ENCODE peak calls at places on chromosomes 13 and 19, in four cellular contexts. C, G, X and J are unnamed samples.
A peak's percentile ranks its signal among the peaks of the same experiment; 100 is the strongest.

GRCh38 chr13:22092791-22093545 is 422.1 kb downstream of the FGF9 start:
- DNase-seq in C (no peak), G (no peak), X (no peak), J (no peak)

GRCh38 chr19:52896431-52897148 is 845 bp downstream of the ZNF320 start:
- DNase-seq in C (peak; percentile 35), X (no peak), G (peak; percentile 26), J (peak; percentile 20)

GRCh38 chr13:23159205-23159586 is 21.6 kb upstream of the SGCG start:
- DNase-seq in C (no peak), X (no peak), G (peak; percentile 12), J (peak; percentile 33)

GRCh38 chr13:95301135-95301946 is at the start of gene ABCC4:
- DNase-seq in G (peak; percentile 72), C (peak; percentile 67), X (peak; percentile 53), J (peak; percentile 57)

GRCh38 chr13:24456396-24456795 is 56.2 kb downstream of the PARP4 start:
- DNase-seq in X (no peak), C (no peak), G (no peak), J (no peak)

GRCh38 chr19:45474941-45475516 is 7.2 kb downstream of the FOSB start:
- DNase-seq in X (no peak), G (no peak), C (no peak), J (no peak)

GRCh38 chr19:40744554-40745401 is 5.5 kb downstream of the ACTMAP start:
- DNase-seq in X (no peak), G (no peak), C (peak; percentile 77), J (no peak)

GRCh38 chr13:34474469-34474868 is 467.6 kb upstream of the NBEA start:
- DNase-seq in C (no peak), X (no peak), G (no peak), J (no peak)

GRCh38 chr13:92768592-92768991 is 458.0 kb upstream of the GPC6 start:
- DNase-seq in C (no peak), X (no peak), G (no peak), J (no peak)

GRCh38 chr19:19911150-19911549 is 10.4 kb downstream of the ZNF93 start:
- DNase-seq in C (no peak), X (no peak), G (peak; percentile 63), J (no peak)

GRCh38 chr13:95643471-95643813 is 1.1 kb downstream of the DZIP1 start:
- DNase-seq in X (no peak), C (no peak), G (peak; percentile 56), J (no peak)

GRCh38 chr13:45068036-45069001 is 52.0 kb upstream of the GTF2F2 start:
- DNase-seq in C (no peak), X (no peak), G (no peak), J (no peak)

GRCh38 chr19:17680235-17680722 is 7.9 kb downstream of the UNC13A start:
- DNase-seq in X (peak; percentile 50), G (peak; percentile 36), C (peak; percentile 42), J (peak; percentile 88)

GRCh38 chr13:97568850-97569249 is 134.9 kb downstream of the RAP2A start:
- DNase-seq in G (no peak), X (no peak), C (no peak), J (peak; percentile 13)

GRCh38 chr13:77697208-77698103 is at the start of gene SLAIN1:
- DNase-seq in G (peak; percentile 45), C (peak; percentile 80), X (no peak), J (peak; percentile 82)

GRCh38 chr13:81326913-81327312 is 986.0 kb upstream of the SPRY2 start:
- DNase-seq in X (no peak), G (no peak), C (no peak), J (no peak)

GRCh38 chr13:50052478-50052877 is 37.2 kb downstream of the KCNRG start:
- DNase-seq in G (no peak), X (no peak), C (no peak), J (no peak)

GRCh38 chr13:72199640-72200039 is 332.6 kb upstream of the DACH1 start:
- DNase-seq in C (no peak), X (no peak), G (no peak), J (no peak)

GRCh38 chr19:21430674-21431073 is 33.7 kb downstream of the ZNF493 start:
- DNase-seq in C (no peak), X (no peak), G (no peak), J (no peak)

GRCh38 chr13:59391696-59392095 is 772.0 kb downstream of the DIAPH3 start:
- DNase-seq in C (peak; percentile 61), G (peak; percentile 56), X (peak; percentile 16), J (no peak)

GRCh38 chr19:39335168-39335567 is 675 bp downstream of the GMFG start:
- DNase-seq in C (no peak), G (no peak), X (no peak), J (no peak)

GRCh38 chr13:83987394-83987793 is 105.1 kb upstream of the SLITRK1 start:
- DNase-seq in C (no peak), X (no peak), G (no peak), J (no peak)

GRCh38 chr13:94988654-94989053 is 276.3 kb upstream of the SOX21 start:
- DNase-seq in X (peak; percentile 3), G (no peak), C (no peak), J (no peak)

GRCh38 chr19:36686365-36687213 is 823 bp upstream of the ZNF567 start:
- DNase-seq in C (no peak), G (no peak), X (no peak), J (peak; percentile 25)

GRCh38 chr19:48419158-48419920 is 25.9 kb downstream of the GRIN2D start:
- DNase-seq in C (no peak), X (no peak), G (peak; percentile 51), J (no peak)

GRCh38 chr19:17718467-17718987 is 753 bp upstream of the MAP1S start:
- DNase-seq in G (no peak), X (no peak), C (no peak), J (no peak)

GRCh38 chr19:18833141-18833476 is 1.4 kb downstream of the UPF1 start:
- DNase-seq in X (no peak), G (no peak), C (no peak), J (no peak)

GRCh38 chr19:55015126-55015525 is 22.9 kb downstream of the GP6 start:
- DNase-seq in G (no peak), X (no peak), C (no peak), J (no peak)

GRCh38 chr19:5253403-5254110 is 87.1 kb downstream of the PTPRS start:
- DNase-seq in G (peak; percentile 63), X (no peak), C (no peak), J (no peak)

DNA sequence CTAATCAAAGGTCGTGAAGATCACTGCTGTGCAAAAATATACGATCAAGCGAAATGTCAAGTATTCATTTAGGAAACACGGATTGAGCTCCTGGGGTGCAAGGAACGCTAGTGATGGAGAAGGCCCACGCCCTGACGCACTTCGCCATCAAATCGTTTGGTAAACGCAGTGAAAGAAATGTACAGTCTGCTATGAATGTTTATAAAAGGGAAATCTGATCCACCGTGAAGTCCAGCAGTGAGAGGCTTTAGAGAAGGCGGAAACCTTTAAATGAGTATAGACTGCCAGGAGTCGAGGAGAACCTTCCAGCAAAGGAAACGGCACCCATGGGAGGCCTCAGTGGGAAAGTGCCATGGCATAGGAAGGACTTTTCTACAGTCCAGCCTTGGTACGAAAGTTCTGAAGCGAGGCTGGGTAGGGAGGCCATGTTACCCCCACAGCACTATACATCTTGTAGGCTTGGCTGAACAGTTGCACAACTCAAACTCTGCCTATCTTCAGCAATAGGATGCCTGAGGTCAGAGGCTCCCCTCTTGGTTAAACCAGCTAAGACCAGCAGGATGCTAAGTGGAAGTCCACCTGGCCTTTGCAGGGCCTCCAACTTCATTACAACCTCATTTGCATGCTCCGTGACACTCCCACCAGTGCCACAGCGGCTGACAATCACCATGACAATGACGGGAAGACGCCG is 20.4 kb downstream of the PCID2 start:
- DNase-seq in C (no peak), G (peak; percentile 36), X (no peak), J (no peak)
- H3K4me3 ChIP-seq in C (no peak overlapping the region), G (no peak overlapping the region), X (no peak overlapping the region), J (no peak overlapping the region)

GRCh38 chr19:34503546-34504272 is 22.2 kb downstream of the WTIP start:
- DNase-seq in G (no peak), C (no peak), X (no peak), J (no peak)
- TF ChIP-seq CTCF in G (no peak), C (no peak), X (no peak), J (no peak)

GRCh38 chr19:56405062-56405461 is 930 bp downstream of the ZNF583 start:
- DNase-seq in X (no peak), G (peak; percentile 11), C (no peak), J (no peak)

GRCh38 chr19:56403261-56403660 is 871 bp upstream of the ZNF583 start:
- DNase-seq in C (no peak), X (no peak), G (peak; percentile 40), J (no peak)

GRCh38 chr19:56400485-56400884 is 3.6 kb upstream of the ZNF583 start:
- DNase-seq in X (no peak), C (no peak), G (no peak), J (no peak)

GRCh38 chr19:56403764-56404704 is at the start of gene ZNF583:
- DNase-seq in C (peak; percentile 95), X (no peak), G (peak; percentile 97), J (peak; percentile 98)

DNA sequence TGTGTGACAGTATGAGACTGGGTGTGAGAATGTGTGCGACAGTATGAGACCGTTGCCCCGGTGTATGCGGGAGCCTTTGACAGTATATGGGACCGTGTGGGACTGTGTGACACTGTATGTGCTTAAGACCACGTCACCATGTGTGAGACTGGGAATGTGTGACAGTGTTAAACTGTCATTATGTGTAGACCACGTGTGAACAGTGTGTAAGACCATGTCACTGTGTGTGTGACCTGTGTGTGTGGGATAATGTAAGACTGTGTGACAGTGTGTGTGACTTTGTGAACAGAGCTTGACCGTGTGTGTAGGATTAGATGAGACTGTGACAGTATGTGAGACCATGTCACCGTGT is 549 bp downstream of the ZNF583 start:
- DNase-seq in X (no peak), C (no peak), G (no peak), J (no peak)
- H3K27ac ChIP-seq in X (no peak overlapping the region), C (peak overlapping the region; percentile 98), G (peak overlapping the region; percentile 91), J (peak overlapping the region; percentile 95)

DNA sequence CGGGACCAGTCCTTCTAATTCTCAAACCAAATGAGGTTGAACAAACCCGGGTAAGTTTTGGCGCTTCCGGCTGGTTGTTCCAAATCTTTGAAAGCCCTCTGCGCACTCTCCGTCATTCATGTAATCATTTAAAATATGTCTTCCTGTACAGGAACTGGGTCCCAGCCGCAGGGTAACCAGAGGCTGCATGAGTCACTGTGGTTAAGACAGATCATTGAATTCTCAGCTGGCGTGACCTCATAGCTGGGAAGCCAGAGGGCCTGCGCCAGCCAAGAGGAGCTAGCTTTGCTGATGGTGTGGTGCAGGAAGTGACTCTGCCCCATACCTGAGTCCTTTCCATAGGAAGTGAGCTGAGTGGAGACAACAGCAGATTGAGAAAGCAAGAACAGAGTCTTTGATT is 135.2 kb downstream of the TSHZ3 start:
- DNase-seq in C (peak; percentile 51), X (no peak), G (peak; percentile 100), J (peak; percentile 41)
- H3K4me3 ChIP-seq in C (no peak overlapping the region), X (no peak overlapping the region), G (no peak overlapping the region), J (no peak overlapping the region)

DNA sequence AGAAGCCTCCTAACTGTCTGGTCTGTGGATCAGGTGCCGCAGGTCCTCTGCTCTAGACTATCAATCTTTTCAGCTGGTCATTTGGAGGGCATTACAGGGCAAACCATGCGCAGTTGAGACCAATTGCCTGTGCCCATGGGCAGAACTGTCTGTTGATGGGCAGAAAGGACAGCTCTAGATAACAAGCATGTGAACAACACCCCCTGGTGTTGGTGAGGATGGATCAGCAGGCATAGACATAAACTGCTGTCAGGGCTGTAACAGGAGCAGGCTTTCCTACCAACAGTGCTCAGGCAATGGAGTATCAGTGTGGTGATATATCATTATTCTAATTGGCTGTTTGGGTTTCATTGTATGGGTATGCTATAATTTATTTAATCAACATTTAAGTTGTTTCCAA is 104.7 kb upstream of the KL start:
- DNase-seq in G (no peak), C (no peak), X (peak; percentile 60), J (no peak)
- TF ChIP-seq CTCF in G (peak; percentile 38), C (peak; percentile 16), X (peak; percentile 65), J (peak; percentile 38)

GRCh38 chr13:28741080-28741479 is 22.3 kb upstream of the SLC46A3 start:
- DNase-seq in C (no peak), G (no peak), X (no peak), J (no peak)
- H3K27ac ChIP-seq in C (no peak overlapping the region), G (no peak overlapping the region), X (no peak overlapping the region), J (no peak overlapping the region)